ENCODE peak calls at places on chromosomes 5 and 9, in four cellular contexts. J is HS-5, G is T-cell, R is psoas muscle. I is an unnamed sample.

GRCh38 chr5:132363431-132364112 is 5.9 kb upstream of the SLC22A5 start:
- DNase-seq in J (peak), G (no peak), R (no peak), I (no peak)

GRCh38 chr9:134943836-134944235 is 26.1 kb upstream of the FCN1 start:
- DNase-seq in J (no peak), G (no peak), R (peak), I (no peak)

GRCh38 chr9:840343-840742 is 1.2 kb upstream of the DMRT1 start:
- DNase-seq in J (no peak), G (no peak), R (no peak), I (no peak)

GRCh38 chr5:75677607-75678006 is 39.6 kb downstream of the POC5 start:
- DNase-seq in J (no peak), G (no peak), R (no peak), I (no peak)

GRCh38 chr9:107243757-107244156 is 39.3 kb upstream of the RAD23B start:
- DNase-seq in J (peak), G (no peak), R (no peak), I (no peak)

GRCh38 chr5:57531333-57531732 is 48.7 kb upstream of the ACTBL2 start:
- DNase-seq in J (no peak), G (no peak), R (no peak), I (no peak)

GRCh38 chr5:169805527-169805934 is 168.5 kb downstream of the DOCK2 start:
- DNase-seq in J (no peak), G (no peak), R (no peak), I (no peak)

GRCh38 chr9:17531642-17532254 is 47.1 kb upstream of the SH3GL2 start:
- DNase-seq in J (peak), G (no peak), R (no peak), I (no peak)

GRCh38 chr9:94869415-94869838 is 142.9 kb downstream of the AOPEP start:
- DNase-seq in J (peak), G (no peak), R (no peak), I (no peak)

GRCh38 chr9:116287721-116288120 is 134.1 kb downstream of the PAPPA start:
- DNase-seq in J (no peak), G (no peak), R (no peak), I (no peak)

GRCh38 chr9:93119953-93120845 is 13.9 kb downstream of the NINJ1 start:
- DNase-seq in J (peak), G (peak), R (peak), I (peak)

GRCh38 chr9:136278894-136279293 is 25.0 kb downstream of the CCDC187 start:
- DNase-seq in J (no peak), G (no peak), R (no peak), I (no peak)

GRCh38 chr9:1505489-1505888 is 455.3 kb downstream of the DMRT2 start:
- DNase-seq in J (no peak), G (no peak), R (no peak), I (no peak)

GRCh38 chr9:131732061-131732526 is 7.8 kb downstream of the RAPGEF1 start:
- DNase-seq in J (no peak), G (no peak), R (peak), I (no peak)